ENCODE peak calls at places on chromosomes 1 and 21, in eight cellular contexts. B is SK-N-SH, P is NB4, C is A549, S is HepG2, O is K562, T is H1, L is WTC11. M is an unnamed sample.

GRCh38 chr1:191866155-191866554 is 292.1 kb upstream of the RGS18 start:
- DNase-seq in B (no peak), S (no peak), T (no peak), C (no peak), P (no peak), L (no peak), O (no peak), M (no peak)

GRCh38 chr1:150234647-150235435 is 1.1 kb downstream of the ANP32E start:
- DNase-seq in S (peak; percentile 51), L (peak; percentile 81), C (peak; percentile 79), P (peak; percentile 95), B (peak; percentile 78), O (peak; percentile 86), T (no peak), M (peak; percentile 43)

GRCh38 chr1:228471762-228472398 is 15.3 kb upstream of the RNF187 start:
- DNase-seq in T (no peak), B (peak; percentile 53), O (peak; percentile 73), P (peak; percentile 85), L (no peak), S (peak; percentile 45), C (peak; percentile 75), M (peak; percentile 49)

GRCh38 chr1:164967300-164967699 is 389.2 kb downstream of the LMX1A start:
- DNase-seq in P (no peak), L (no peak), T (no peak), C (no peak), B (no peak), O (no peak), S (no peak), M (no peak)

GRCh38 chr1:59366352-59366751 is 69.5 kb downstream of the FGGY start:
- DNase-seq in T (no peak), P (no peak), C (no peak), S (no peak), B (no peak), L (no peak), O (no peak), M (no peak)

GRCh38 chr1:191851799-191852595 is 306.3 kb upstream of the RGS18 start:
- DNase-seq in O (no peak), C (no peak), P (no peak), T (no peak), S (no peak), B (no peak), L (no peak), M (no peak)

GRCh38 chr1:209583408-209583807 is at the start of gene CAMK1G:
- DNase-seq in C (no peak), B (peak; percentile 57), O (no peak), S (no peak), L (peak; percentile 36), T (peak; percentile 2), P (no peak), M (no peak)

GRCh38 chr1:193707271-193708015 is 521.0 kb upstream of the B3GALT2 start:
- DNase-seq in L (no peak), B (no peak), C (peak; percentile 88), T (no peak), O (no peak), S (no peak), P (no peak), M (no peak)

GRCh38 chr1:94072840-94073516 is 48.0 kb downstream of the ABCA4 start:
- DNase-seq in C (no peak), S (no peak), P (no peak), B (no peak), O (no peak), T (no peak), L (no peak), M (no peak)

GRCh38 chr1:24221246-24221645 is 34.2 kb upstream of the IFNLR1 start:
- DNase-seq in T (no peak), C (no peak), S (no peak), B (no peak), O (peak; percentile 2), L (no peak), P (no peak), M (no peak)

GRCh38 chr1:91685994-91686393 is 185.3 kb downstream of the CDC7 start:
- DNase-seq in L (no peak), S (no peak), O (no peak), P (no peak), C (no peak), T (no peak), B (no peak), M (no peak)

GRCh38 chr1:167695150-167695549 is 26.6 kb upstream of the MPZL1 start:
- DNase-seq in L (no peak), P (peak; percentile 58), S (no peak), T (no peak), B (no peak), C (no peak), O (no peak), M (no peak)

GRCh38 chr21:44962481-44962966 is 22.7 kb downstream of the SLX9 start:
- DNase-seq in T (no peak), C (no peak), L (no peak), O (no peak), B (no peak), S (no peak), P (no peak), M (no peak)

GRCh38 chr1:83029916-83030315 is 969.0 kb downstream of the TTLL7 start:
- DNase-seq in C (no peak), O (no peak), P (no peak), T (no peak), S (no peak), B (no peak), L (no peak), M (no peak)

GRCh38 chr1:48493970-48494769 is 22.2 kb upstream of the SPATA6 start:
- DNase-seq in P (no peak), C (no peak), O (no peak), T (no peak), B (no peak), S (peak; percentile 89), L (no peak), M (no peak)

GRCh38 chr1:202890392-202890791 is 1.4 kb upstream of the RABIF start:
- DNase-seq in P (no peak), O (no peak), L (no peak), S (no peak), C (no peak), B (no peak), T (no peak), M (no peak)

GRCh38 chr1:201540846-201541735 is 2.2 kb downstream of the NAV1 start:
- DNase-seq in S (no peak), C (no peak), L (no peak), B (no peak), P (no peak), T (no peak), O (no peak), M (no peak)

GRCh38 chr1:36675931-36676562 is 193.3 kb upstream of the CSF3R start:
- DNase-seq in T (no peak), O (no peak), L (no peak), B (no peak), C (no peak), S (no peak), P (no peak), M (no peak)

GRCh38 chr1:116987256-116987555 is 14.4 kb upstream of the CD101 start:
- DNase-seq in P (peak; percentile 15), C (no peak), L (no peak), B (no peak), O (no peak), T (no peak), S (no peak), M (no peak)

GRCh38 chr1:212498243-212498642 is 65.5 kb downstream of the NENF start:
- DNase-seq in O (no peak), L (no peak), S (no peak), P (peak; percentile 44), C (peak; percentile 35), T (no peak), B (no peak), M (no peak)

GRCh38 chr1:246329900-246330299 is 177.2 kb downstream of the SMYD3 start:
- DNase-seq in P (no peak), B (no peak), L (no peak), O (no peak), C (no peak), T (no peak), S (no peak), M (no peak)

GRCh38 chr1:201774224-201774982 is 54.6 kb upstream of the IPO9 start:
- DNase-seq in T (no peak), C (no peak), L (no peak), B (no peak), P (no peak), S (no peak), O (no peak), M (no peak)

GRCh38 chr1:78691995-78692747 is 42.5 kb downstream of the IFI44 start:
- DNase-seq in C (peak; percentile 2), P (no peak), B (no peak), L (no peak), O (no peak), T (no peak), S (no peak), M (no peak)

DNA sequence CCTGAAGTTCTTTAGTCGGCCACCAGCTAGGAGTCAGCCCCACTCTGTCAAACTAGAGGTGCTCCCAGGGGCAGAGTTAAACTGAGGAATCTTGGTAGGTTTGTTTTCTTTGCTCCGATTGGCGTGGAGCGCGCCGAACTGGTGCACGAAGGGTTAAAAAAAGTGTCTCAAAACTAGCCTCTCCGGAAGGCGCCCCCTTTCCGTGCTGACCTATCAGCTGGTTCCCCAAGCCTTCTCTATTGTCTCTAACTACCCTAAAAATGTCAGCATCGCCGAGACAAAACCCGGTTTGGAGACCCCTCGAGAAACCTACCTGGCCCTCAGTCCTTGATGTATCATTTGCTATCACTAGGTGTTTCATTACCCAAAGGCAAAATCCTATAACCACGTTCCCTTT is 2.2 kb downstream of the TGFB2 start:
- DNase-seq in T (no peak), S (no peak), P (peak; percentile 8), B (no peak), L (peak; percentile 37), C (peak; percentile 64), O (no peak), M (no peak)
- TF ChIP-seq MAX in T (no peak), S (no peak), P (no peak), B (no peak), L (no peak), C (peak; percentile 13), O (no peak), M (no peak)

GRCh38 chr1:186482661-186483255 is 21.8 kb upstream of the PDC start:
- DNase-seq in P (peak; percentile 60), O (peak; percentile 56), L (peak; percentile 81), T (no peak), B (peak; percentile 49), S (peak; percentile 47), C (peak; percentile 77), M (peak; percentile 59)
- TF ChIP-seq MAX in P (peak; percentile 26), O (no peak), L (no peak), T (no peak), B (no peak), S (no peak), C (no peak), M (no peak)

GRCh38 chr1:53559854-53560571 is 100.8 kb downstream of the DMRTB1 start:
- DNase-seq in S (no peak), P (no peak), L (peak; percentile 3), T (no peak), B (peak; percentile 11), C (no peak), O (no peak), M (no peak)
- TF ChIP-seq MAX in S (no peak), P (no peak), L (no peak), T (no peak), B (no peak), C (no peak), O (no peak), M (no peak)

DNA sequence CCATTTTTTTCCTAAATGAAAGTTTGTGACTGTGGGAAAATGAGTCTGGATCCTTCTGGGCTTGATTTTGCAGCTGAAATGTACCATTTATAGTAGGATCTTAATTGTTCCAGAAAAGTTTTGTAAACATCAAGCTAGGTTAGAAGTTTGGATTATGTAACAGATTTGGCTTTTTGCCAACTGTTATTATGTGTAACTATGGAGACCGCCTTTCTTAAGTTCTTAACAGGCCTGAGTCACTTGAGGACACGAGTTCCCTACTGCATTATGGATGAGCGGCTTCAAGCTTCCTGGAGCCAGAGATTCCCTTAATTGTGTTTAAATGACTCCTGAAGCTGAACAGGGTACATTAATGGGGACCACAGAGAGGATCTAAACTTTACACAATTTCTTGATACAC is 22.2 kb downstream of the SLC25A33 start:
- DNase-seq in B (peak; percentile 30), S (no peak), L (no peak), O (peak; percentile 33), T (no peak), C (peak; percentile 73), P (peak; percentile 63), M (no peak)
- TF ChIP-seq MAX in B (no peak), S (no peak), L (no peak), O (no peak), T (no peak), C (no peak), P (peak; percentile 7), M (no peak)

M was measured in HCT116.